ENCODE peak calls at places on chromosomes 2 and 18, in six cellular contexts. One of them, this sample, is unnamed.

GRCh38 chr18:36043153-36043552 is 24.2 kb downstream of the RPRD1A start:
- DNase-seq in GM23248: no peak
- DNase-seq in GM04504: no peak
- DNase-seq in psoas muscle: no peak
- DNase-seq in fibroblast of villous mesenchyme: no peak
- DNase-seq in skeletal muscle cell: no peak
- DNase-seq in this sample: no peak

GRCh38 chr18:34121157-34121807 is 103.4 kb downstream of the NOL4 start:
- DNase-seq in GM23248: peak; percentile 23
- DNase-seq in GM04504: no peak
- DNase-seq in psoas muscle: no peak
- DNase-seq in fibroblast of villous mesenchyme: peak; percentile 13
- DNase-seq in skeletal muscle cell: peak; percentile 60
- DNase-seq in this sample: no peak

GRCh38 chr2:109497447-109497846 is 116.3 kb downstream of the SEPTIN10 start:
- DNase-seq in GM23248: peak; percentile 78
- DNase-seq in GM04504: peak; percentile 77
- DNase-seq in psoas muscle: no peak
- DNase-seq in fibroblast of villous mesenchyme: peak; percentile 41
- DNase-seq in skeletal muscle cell: peak; percentile 47
- DNase-seq in this sample: no peak

GRCh38 chr2:119106301-119106897 is 52.2 kb downstream of the C1QL2 start:
- DNase-seq in GM23248: peak; percentile 49
- DNase-seq in GM04504: peak; percentile 6
- DNase-seq in psoas muscle: peak; percentile 31
- DNase-seq in fibroblast of villous mesenchyme: peak; percentile 43
- DNase-seq in skeletal muscle cell: peak; percentile 1
- DNase-seq in this sample: peak; percentile 42

GRCh38 chr2:49780949-49781348 is 626.6 kb upstream of the FSHR start:
- DNase-seq in GM23248: no peak
- DNase-seq in GM04504: no peak
- DNase-seq in psoas muscle: no peak
- DNase-seq in fibroblast of villous mesenchyme: no peak
- DNase-seq in skeletal muscle cell: no peak
- DNase-seq in this sample: no peak

GRCh38 chr2:62333961-62334360 is 138.0 kb downstream of the B3GNT2 start:
- DNase-seq in GM23248: no peak
- DNase-seq in GM04504: no peak
- DNase-seq in psoas muscle: no peak
- DNase-seq in fibroblast of villous mesenchyme: no peak
- DNase-seq in skeletal muscle cell: no peak
- DNase-seq in this sample: peak; percentile 9

GRCh38 chr2:176114120-176114929 is 2.3 kb upstream of the HOXD10 start:
- DNase-seq in GM23248: peak; percentile 69
- DNase-seq in GM04504: no peak
- DNase-seq in psoas muscle: no peak
- DNase-seq in fibroblast of villous mesenchyme: peak; percentile 50
- DNase-seq in skeletal muscle cell: no peak
- DNase-seq in this sample: no peak

GRCh38 chr2:174771136-174771535 is 6.9 kb upstream of the CHRNA1 start:
- DNase-seq in GM23248: no peak
- DNase-seq in GM04504: no peak
- DNase-seq in psoas muscle: no peak
- DNase-seq in fibroblast of villous mesenchyme: no peak
- DNase-seq in skeletal muscle cell: no peak
- DNase-seq in this sample: no peak

GRCh38 chr18:9810216-9810804 is 75.5 kb upstream of the TXNDC2 start:
- DNase-seq in GM23248: no peak
- DNase-seq in GM04504: no peak
- DNase-seq in psoas muscle: no peak
- DNase-seq in fibroblast of villous mesenchyme: peak; percentile 60
- DNase-seq in skeletal muscle cell: no peak
- DNase-seq in this sample: no peak

GRCh38 chr2:95278637-95279225 is 4.5 kb downstream of the PROM2 start:
- DNase-seq in GM23248: no peak
- DNase-seq in GM04504: no peak
- DNase-seq in psoas muscle: no peak
- DNase-seq in fibroblast of villous mesenchyme: no peak
- DNase-seq in skeletal muscle cell: no peak
- DNase-seq in this sample: no peak

GRCh38 chr18:62979172-62979571 is 263.8 kb downstream of the PHLPP1 start:
- DNase-seq in GM23248: peak; percentile 78
- DNase-seq in GM04504: peak; percentile 66
- DNase-seq in psoas muscle: peak; percentile 50
- DNase-seq in fibroblast of villous mesenchyme: peak; percentile 97
- DNase-seq in skeletal muscle cell: peak; percentile 83
- DNase-seq in this sample: peak; percentile 8

GRCh38 chr18:12010187-12010802 is 29.0 kb downstream of the IMPA2 start:
- DNase-seq in GM23248: no peak
- DNase-seq in GM04504: no peak
- DNase-seq in psoas muscle: no peak
- DNase-seq in fibroblast of villous mesenchyme: no peak
- DNase-seq in skeletal muscle cell: no peak
- DNase-seq in this sample: no peak

GRCh38 chr2:102070058-102070642 is 72.4 kb upstream of the IL1R1 start:
- DNase-seq in GM23248: peak; percentile 88
- DNase-seq in GM04504: no peak
- DNase-seq in psoas muscle: peak; percentile 90
- DNase-seq in fibroblast of villous mesenchyme: peak; percentile 95
- DNase-seq in skeletal muscle cell: peak; percentile 55
- DNase-seq in this sample: no peak

GRCh38 chr2:74228772-74229171 is 30.4 kb downstream of the MTHFD2 start:
- DNase-seq in GM23248: no peak
- DNase-seq in GM04504: no peak
- DNase-seq in psoas muscle: no peak
- DNase-seq in fibroblast of villous mesenchyme: no peak
- DNase-seq in skeletal muscle cell: no peak
- DNase-seq in this sample: no peak

This sample was measured in NAMALWA.